ENCODE peak calls at places on chromosome 20, in ten cellular contexts. One of them, this sample, is unnamed.

GRCh38 chr20:38357653-38358207 is 11.4 kb downstream of the LBP start:
- DNase-seq in right lobe of liver: no peak
- DNase-seq in kidney epithelial cell: no peak
- DNase-seq in activated B cell treated with CpG ODN at 0.5 μM for 24 hours: no peak
- DNase-seq in GM13977: no peak
- DNase-seq in fibroblast of mammary gland: peak; percentile 56
- DNase-seq in glutamatergic neuron: no peak
- DNase-seq in fibroblast of the aortic adventitia: peak; percentile 21
- DNase-seq in K562: peak; percentile 28
- DNase-seq in AG10803: no peak
- DNase-seq in this sample: no peak

GRCh38 chr20:22411568-22412450 is 172.6 kb downstream of the FOXA2 start:
- DNase-seq in right lobe of liver: peak; percentile 67
- DNase-seq in kidney epithelial cell: peak; percentile 91
- DNase-seq in activated B cell treated with CpG ODN at 0.5 μM for 24 hours: no peak
- DNase-seq in GM13977: no peak
- DNase-seq in fibroblast of mammary gland: peak; percentile 91
- DNase-seq in glutamatergic neuron: no peak
- DNase-seq in fibroblast of the aortic adventitia: peak; percentile 100
- DNase-seq in K562: peak; percentile 69
- DNase-seq in AG10803: peak; percentile 31
- DNase-seq in this sample: no peak

GRCh38 chr20:23583526-23583925 is 15.2 kb upstream of the CST9L start:
- DNase-seq in right lobe of liver: no peak
- DNase-seq in kidney epithelial cell: peak; percentile 25
- DNase-seq in activated B cell treated with CpG ODN at 0.5 μM for 24 hours: no peak
- DNase-seq in GM13977: no peak
- DNase-seq in fibroblast of mammary gland: no peak
- DNase-seq in glutamatergic neuron: no peak
- DNase-seq in fibroblast of the aortic adventitia: no peak
- DNase-seq in K562: no peak
- DNase-seq in AG10803: no peak
- DNase-seq in this sample: no peak

GRCh38 chr20:8427419-8428065 is 295.5 kb downstream of the PLCB1 start:
- DNase-seq in right lobe of liver: no peak
- DNase-seq in kidney epithelial cell: no peak
- DNase-seq in activated B cell treated with CpG ODN at 0.5 μM for 24 hours: no peak
- DNase-seq in GM13977: no peak
- DNase-seq in fibroblast of mammary gland: no peak
- DNase-seq in glutamatergic neuron: no peak
- DNase-seq in fibroblast of the aortic adventitia: peak; percentile 51
- DNase-seq in K562: no peak
- DNase-seq in AG10803: no peak
- DNase-seq in this sample: no peak

GRCh38 chr20:35146299-35146921 is 726 bp downstream of the EDEM2 start:
- DNase-seq in right lobe of liver: peak; percentile 60
- DNase-seq in kidney epithelial cell: no peak
- DNase-seq in activated B cell treated with CpG ODN at 0.5 μM for 24 hours: peak; percentile 22
- DNase-seq in GM13977: no peak
- DNase-seq in fibroblast of mammary gland: peak; percentile 19
- DNase-seq in glutamatergic neuron: peak; percentile 49
- DNase-seq in fibroblast of the aortic adventitia: no peak
- DNase-seq in K562: peak; percentile 54
- DNase-seq in AG10803: no peak
- DNase-seq in this sample: peak; percentile 82

GRCh38 chr20:50715694-50716093 is 15.7 kb upstream of the PARD6B start:
- DNase-seq in right lobe of liver: no peak
- DNase-seq in kidney epithelial cell: no peak
- DNase-seq in activated B cell treated with CpG ODN at 0.5 μM for 24 hours: no peak
- DNase-seq in GM13977: no peak
- DNase-seq in fibroblast of mammary gland: no peak
- DNase-seq in glutamatergic neuron: no peak
- DNase-seq in fibroblast of the aortic adventitia: no peak
- DNase-seq in K562: no peak
- DNase-seq in AG10803: no peak
- DNase-seq in this sample: peak; percentile 44

GRCh38 chr20:11267131-11267761 is 593.4 kb upstream of the JAG1 start:
- DNase-seq in right lobe of liver: no peak
- DNase-seq in kidney epithelial cell: peak; percentile 86
- DNase-seq in activated B cell treated with CpG ODN at 0.5 μM for 24 hours: no peak
- DNase-seq in GM13977: peak; percentile 64
- DNase-seq in fibroblast of mammary gland: peak; percentile 95
- DNase-seq in glutamatergic neuron: no peak
- DNase-seq in fibroblast of the aortic adventitia: peak; percentile 96
- DNase-seq in K562: peak; percentile 6
- DNase-seq in AG10803: peak; percentile 92
- DNase-seq in this sample: peak; percentile 81

GRCh38 chr20:11766961-11767360 is 150.7 kb upstream of the BTBD3 start:
- DNase-seq in right lobe of liver: no peak
- DNase-seq in kidney epithelial cell: no peak
- DNase-seq in activated B cell treated with CpG ODN at 0.5 μM for 24 hours: no peak
- DNase-seq in GM13977: no peak
- DNase-seq in fibroblast of mammary gland: no peak
- DNase-seq in glutamatergic neuron: no peak
- DNase-seq in fibroblast of the aortic adventitia: no peak
- DNase-seq in K562: no peak
- DNase-seq in AG10803: peak; percentile 79
- DNase-seq in this sample: no peak

GRCh38 chr20:38804682-38805501 is 605 bp upstream of the PPP1R16B start:
- DNase-seq in right lobe of liver: no peak
- DNase-seq in kidney epithelial cell: no peak
- DNase-seq in activated B cell treated with CpG ODN at 0.5 μM for 24 hours: peak; percentile 56
- DNase-seq in GM13977: peak; percentile 63
- DNase-seq in fibroblast of mammary gland: no peak
- DNase-seq in glutamatergic neuron: no peak
- DNase-seq in fibroblast of the aortic adventitia: no peak
- DNase-seq in K562: peak; percentile 21
- DNase-seq in AG10803: no peak
- DNase-seq in this sample: peak; percentile 72

GRCh38 chr20:4067600-4068261 is 52.4 kb upstream of the RNF24 start:
- DNase-seq in right lobe of liver: no peak
- DNase-seq in kidney epithelial cell: no peak
- DNase-seq in activated B cell treated with CpG ODN at 0.5 μM for 24 hours: no peak
- DNase-seq in GM13977: no peak
- DNase-seq in fibroblast of mammary gland: peak; percentile 94
- DNase-seq in glutamatergic neuron: no peak
- DNase-seq in fibroblast of the aortic adventitia: peak; percentile 86
- DNase-seq in K562: no peak
- DNase-seq in AG10803: peak; percentile 78
- DNase-seq in this sample: peak; percentile 66

GRCh38 chr20:35502352-35502751 is 27.1 kb downstream of the C20orf173 start:
- DNase-seq in right lobe of liver: no peak
- DNase-seq in kidney epithelial cell: no peak
- DNase-seq in activated B cell treated with CpG ODN at 0.5 μM for 24 hours: peak; percentile 49
- DNase-seq in GM13977: peak; percentile 48
- DNase-seq in fibroblast of mammary gland: no peak
- DNase-seq in glutamatergic neuron: no peak
- DNase-seq in fibroblast of the aortic adventitia: no peak
- DNase-seq in K562: no peak
- DNase-seq in AG10803: no peak
- DNase-seq in this sample: peak; percentile 68

GRCh38 chr20:5171790-5172164 is 45.0 kb downstream of the CDS2 start:
- DNase-seq in right lobe of liver: no peak
- DNase-seq in kidney epithelial cell: no peak
- DNase-seq in activated B cell treated with CpG ODN at 0.5 μM for 24 hours: no peak
- DNase-seq in GM13977: no peak
- DNase-seq in fibroblast of mammary gland: no peak
- DNase-seq in glutamatergic neuron: no peak
- DNase-seq in fibroblast of the aortic adventitia: no peak
- DNase-seq in K562: no peak
- DNase-seq in AG10803: no peak
- DNase-seq in this sample: no peak

DNA sequence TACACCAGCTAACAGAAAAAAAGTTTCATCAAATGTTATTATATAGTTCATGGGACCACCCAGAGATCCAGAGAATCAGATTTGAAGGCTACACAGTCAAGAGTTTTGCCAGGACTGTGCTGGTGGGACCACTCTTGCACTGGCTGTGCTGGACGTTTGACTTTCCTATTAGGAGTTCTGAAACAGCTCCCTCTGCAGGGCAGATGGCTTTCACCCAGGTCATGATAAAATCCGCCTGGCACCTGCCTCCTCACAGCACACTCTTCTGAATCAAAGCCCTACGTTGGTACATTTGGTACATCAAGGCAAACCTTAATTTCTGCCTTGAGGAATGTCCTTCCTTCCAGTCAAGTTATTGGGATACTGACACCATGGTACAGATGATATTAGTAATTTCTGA is 302.1 kb downstream of the ZNF217 start:
- DNase-seq in right lobe of liver: no peak
- DNase-seq in kidney epithelial cell: no peak
- DNase-seq in activated B cell treated with CpG ODN at 0.5 μM for 24 hours: no peak
- DNase-seq in GM13977: no peak
- DNase-seq in fibroblast of mammary gland: no peak
- DNase-seq in glutamatergic neuron: peak; percentile 27
- DNase-seq in fibroblast of the aortic adventitia: no peak
- DNase-seq in K562: peak; percentile 29
- DNase-seq in AG10803: no peak
- DNase-seq in this sample: no peak
- TF ChIP-seq CTCF in right lobe of liver: no peak
- TF ChIP-seq CTCF in kidney epithelial cell: peak; percentile 9
- TF ChIP-seq CTCF in activated B cell treated with CpG ODN at 0.5 μM for 24 hours: no peak
- TF ChIP-seq CTCF in GM13977: peak; percentile 12
- TF ChIP-seq CTCF in fibroblast of mammary gland: peak; percentile 18
- TF ChIP-seq CTCF in glutamatergic neuron: peak; percentile 18
- TF ChIP-seq CTCF in fibroblast of the aortic adventitia: no peak
- TF ChIP-seq CTCF in K562: peak; percentile 68
- TF ChIP-seq CTCF in AG10803: peak; percentile 21
- TF ChIP-seq CTCF in this sample: peak; percentile 47

GRCh38 chr20:24779886-24780285 is 169.2 kb upstream of the CST7 start:
- DNase-seq in right lobe of liver: peak; percentile 17
- DNase-seq in kidney epithelial cell: no peak
- DNase-seq in activated B cell treated with CpG ODN at 0.5 μM for 24 hours: no peak
- DNase-seq in GM13977: no peak
- DNase-seq in fibroblast of mammary gland: no peak
- DNase-seq in glutamatergic neuron: no peak
- DNase-seq in fibroblast of the aortic adventitia: no peak
- DNase-seq in K562: no peak
- DNase-seq in AG10803: no peak
- DNase-seq in this sample: peak; percentile 21

GRCh38 chr20:24782801-24783630 is 166.1 kb upstream of the CST7 start:
- DNase-seq in right lobe of liver: no peak
- DNase-seq in kidney epithelial cell: no peak
- DNase-seq in activated B cell treated with CpG ODN at 0.5 μM for 24 hours: no peak
- DNase-seq in GM13977: no peak
- DNase-seq in fibroblast of mammary gland: no peak
- DNase-seq in glutamatergic neuron: peak; percentile 39
- DNase-seq in fibroblast of the aortic adventitia: no peak
- DNase-seq in K562: no peak
- DNase-seq in AG10803: no peak
- DNase-seq in this sample: peak; percentile 43

GRCh38 chr20:24780648-24781047 is 168.4 kb upstream of the CST7 start:
- DNase-seq in right lobe of liver: peak; percentile 17
- DNase-seq in kidney epithelial cell: no peak
- DNase-seq in activated B cell treated with CpG ODN at 0.5 μM for 24 hours: no peak
- DNase-seq in GM13977: no peak
- DNase-seq in fibroblast of mammary gland: no peak
- DNase-seq in glutamatergic neuron: no peak
- DNase-seq in fibroblast of the aortic adventitia: no peak
- DNase-seq in K562: no peak
- DNase-seq in AG10803: no peak
- DNase-seq in this sample: peak; percentile 19

GRCh38 chr20:24782221-24782620 is 166.8 kb upstream of the CST7 start:
- DNase-seq in right lobe of liver: peak; percentile 16
- DNase-seq in kidney epithelial cell: no peak
- DNase-seq in activated B cell treated with CpG ODN at 0.5 μM for 24 hours: no peak
- DNase-seq in GM13977: no peak
- DNase-seq in fibroblast of mammary gland: no peak
- DNase-seq in glutamatergic neuron: no peak
- DNase-seq in fibroblast of the aortic adventitia: no peak
- DNase-seq in K562: no peak
- DNase-seq in AG10803: no peak
- DNase-seq in this sample: peak; percentile 19

DNA sequence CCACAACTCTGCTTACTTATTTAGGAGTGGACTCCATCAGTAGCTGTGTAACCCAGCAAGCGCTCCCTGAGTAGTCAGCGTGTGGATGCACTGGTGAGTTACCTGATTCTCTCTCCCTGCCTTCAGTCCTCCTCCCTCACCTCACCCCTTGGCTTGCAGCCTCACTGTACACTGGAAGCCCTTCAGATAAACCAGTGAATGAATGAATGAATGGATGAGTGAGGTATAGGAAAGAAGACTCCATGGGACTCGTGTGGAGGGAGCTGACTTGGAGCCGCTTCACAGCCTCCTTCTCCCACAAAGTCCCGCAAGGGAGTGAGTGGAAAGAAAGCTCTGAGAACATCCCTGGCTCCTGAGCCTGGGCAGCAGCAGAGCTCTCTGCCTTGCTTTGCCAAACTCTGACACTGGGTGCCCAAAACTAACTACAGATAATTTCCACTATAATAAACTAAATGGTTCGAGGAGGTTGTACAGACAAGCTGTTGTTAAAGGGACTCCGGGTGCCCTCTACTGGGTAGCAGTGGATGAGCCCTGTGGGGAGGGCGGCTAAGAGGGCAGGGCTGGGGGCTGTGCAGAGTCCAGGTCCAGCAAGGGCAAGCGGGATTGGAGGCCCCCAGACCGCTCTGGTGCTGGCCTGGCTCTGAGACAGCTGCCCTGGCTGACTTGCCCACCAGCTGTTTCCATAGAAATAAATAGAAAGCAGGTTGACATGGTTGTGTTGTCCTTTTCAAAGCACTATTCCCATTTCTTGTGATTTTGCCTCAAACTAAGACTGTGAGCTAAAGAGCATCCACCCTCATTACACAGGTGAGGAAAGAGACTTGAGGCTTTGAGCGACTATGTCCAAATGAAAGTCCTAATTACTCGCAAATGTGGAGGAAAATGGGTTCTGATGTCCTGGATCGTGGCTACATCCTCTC is 167.7 kb upstream of the CST7 start:
- DNase-seq in right lobe of liver: peak; percentile 51
- DNase-seq in kidney epithelial cell: no peak
- DNase-seq in activated B cell treated with CpG ODN at 0.5 μM for 24 hours: no peak
- DNase-seq in GM13977: no peak
- DNase-seq in fibroblast of mammary gland: peak; percentile 40
- DNase-seq in glutamatergic neuron: peak; percentile 35
- DNase-seq in fibroblast of the aortic adventitia: peak; percentile 60
- DNase-seq in K562: no peak
- DNase-seq in AG10803: peak; percentile 39
- DNase-seq in this sample: peak; percentile 44
- TF ChIP-seq CTCF in right lobe of liver: peak; percentile 46
- TF ChIP-seq CTCF in kidney epithelial cell: peak; percentile 81
- TF ChIP-seq CTCF in activated B cell treated with CpG ODN at 0.5 μM for 24 hours: no peak
- TF ChIP-seq CTCF in GM13977: peak; percentile 46
- TF ChIP-seq CTCF in fibroblast of mammary gland: peak; percentile 65
- TF ChIP-seq CTCF in glutamatergic neuron: no peak
- TF ChIP-seq CTCF in fibroblast of the aortic adventitia: peak; percentile 79
- TF ChIP-seq CTCF in K562: peak; percentile 38
- TF ChIP-seq CTCF in AG10803: peak; percentile 78
- TF ChIP-seq CTCF in this sample: peak; percentile 83

GRCh38 chr20:48381353-48382120 is 446.3 kb downstream of the PREX1 start:
- DNase-seq in right lobe of liver: no peak
- DNase-seq in kidney epithelial cell: no peak
- DNase-seq in activated B cell treated with CpG ODN at 0.5 μM for 24 hours: no peak
- DNase-seq in GM13977: no peak
- DNase-seq in fibroblast of mammary gland: no peak
- DNase-seq in glutamatergic neuron: no peak
- DNase-seq in fibroblast of the aortic adventitia: no peak
- DNase-seq in K562: no peak
- DNase-seq in AG10803: no peak
- DNase-seq in this sample: no peak
- TF ChIP-seq CTCF in right lobe of liver: no peak
- TF ChIP-seq CTCF in kidney epithelial cell: no peak
- TF ChIP-seq CTCF in activated B cell treated with CpG ODN at 0.5 μM for 24 hours: no peak
- TF ChIP-seq CTCF in GM13977: no peak
- TF ChIP-seq CTCF in fibroblast of mammary gland: no peak
- TF ChIP-seq CTCF in glutamatergic neuron: no peak
- TF ChIP-seq CTCF in fibroblast of the aortic adventitia: no peak
- TF ChIP-seq CTCF in K562: no peak
- TF ChIP-seq CTCF in AG10803: no peak
- TF ChIP-seq CTCF in this sample: no peak

GRCh38 chr20:19789446-19789845 is 31.4 kb downstream of the RIN2 start:
- DNase-seq in right lobe of liver: no peak
- DNase-seq in kidney epithelial cell: no peak
- DNase-seq in activated B cell treated with CpG ODN at 0.5 μM for 24 hours: no peak
- DNase-seq in GM13977: no peak
- DNase-seq in fibroblast of mammary gland: no peak
- DNase-seq in glutamatergic neuron: no peak
- DNase-seq in fibroblast of the aortic adventitia: no peak
- DNase-seq in K562: no peak
- DNase-seq in AG10803: no peak
- DNase-seq in this sample: no peak
- TF ChIP-seq CTCF in right lobe of liver: no peak
- TF ChIP-seq CTCF in kidney epithelial cell: no peak
- TF ChIP-seq CTCF in activated B cell treated with CpG ODN at 0.5 μM for 24 hours: no peak
- TF ChIP-seq CTCF in GM13977: no peak
- TF ChIP-seq CTCF in fibroblast of mammary gland: no peak
- TF ChIP-seq CTCF in glutamatergic neuron: peak; percentile 10
- TF ChIP-seq CTCF in fibroblast of the aortic adventitia: no peak
- TF ChIP-seq CTCF in K562: no peak
- TF ChIP-seq CTCF in AG10803: no peak
- TF ChIP-seq CTCF in this sample: no peak